ENCODE peak calls at places on chromosomes 2 and 18, in ten cellular contexts. Q is T1000, E is cerebellum, M is NCI-H1105, R is thyroid gland, W is NAMALWA, Z is Kasumi-1, G is NCI-H345, T is breast epithelium, C is cardiac septum. A is an unnamed sample.

GRCh38 chr18:44826418-44827259 is 146.0 kb downstream of the SETBP1 start:
- DNase-seq in Q (peak), E (peak), M (peak), R (peak), W (no peak), Z (peak), G (peak), T (peak), C (no peak), A (peak)

GRCh38 chr2:106965611-106966010 is 79.6 kb upstream of the ST6GAL2 start:
- DNase-seq in Q (no peak), E (no peak), M (no peak), R (no peak), W (no peak), Z (no peak), G (no peak), T (no peak), C (no peak), A (no peak)

GRCh38 chr18:2994603-2995432 is 18.1 kb downstream of the LPIN2 start:
- DNase-seq in Q (no peak), E (no peak), M (no peak), R (no peak), W (peak), Z (peak), G (no peak), T (no peak), C (no peak), A (no peak)

GRCh38 chr2:6308986-6309385 is 556.7 kb downstream of the CMPK2 start:
- DNase-seq in Q (no peak), E (no peak), M (no peak), R (no peak), W (no peak), Z (no peak), G (no peak), T (no peak), C (no peak), A (no peak)

GRCh38 chr2:240356700-240357640 is 78.5 kb upstream of the GPC1 start:
- DNase-seq in Q (no peak), E (no peak), M (no peak), R (no peak), W (no peak), Z (no peak), G (peak), T (no peak), C (peak), A (no peak)

GRCh38 chr2:104539649-104540048 is 314.3 kb upstream of the POU3F3 start:
- DNase-seq in Q (no peak), E (no peak), M (no peak), R (no peak), W (no peak), Z (peak), G (no peak), T (no peak), C (no peak), A (no peak)

GRCh38 chr2:72765997-72766609 is 59.7 kb downstream of the EXOC6B start:
- DNase-seq in Q (no peak), E (no peak), M (no peak), R (no peak), W (no peak), Z (no peak), G (no peak), T (no peak), C (no peak), A (no peak)

GRCh38 chr2:70094171-70094977 is 7.1 kb downstream of the PCBP1 start:
- DNase-seq in Q (no peak), E (no peak), M (no peak), R (no peak), W (no peak), Z (no peak), G (no peak), T (peak), C (no peak), A (no peak)

GRCh38 chr2:72082887-72083286 is 64.8 kb downstream of the CYP26B1 start:
- DNase-seq in Q (no peak), E (no peak), M (no peak), R (no peak), W (no peak), Z (no peak), G (no peak), T (no peak), C (no peak), A (no peak)

GRCh38 chr2:120395221-120395620 is 49.3 kb downstream of the INHBB start:
- DNase-seq in Q (no peak), E (no peak), M (no peak), R (no peak), W (no peak), Z (no peak), G (no peak), T (no peak), C (peak), A (no peak)

A was measured in NCI-H510A treated with DMSO at 0.1 percent for 48 hours.